ENCODE peak calls at places on chromosomes 12 and 14, in nine cellular contexts. I is breast epithelium, A is H1, S is prostate gland, Q is GM12891, F is sigmoid colon, H is esophagus muscularis mucosa, R is GM12892, J is HCT116. T is an unnamed sample.

GRCh38 chr14:55938249-55938791 is 179.9 kb upstream of the PELI2 start:
- DNase-seq in S (peak; percentile 42), J (no peak), F (peak; percentile 82), I (peak; percentile 33), Q (no peak), A (no peak), R (no peak), H (peak; percentile 57), T (no peak)

GRCh38 chr12:20154060-20154459 is 214.3 kb upstream of the PDE3A start:
- DNase-seq in I (no peak), F (no peak), J (no peak), H (no peak), A (no peak), R (no peak), S (no peak), Q (no peak), T (no peak)

GRCh38 chr12:99381992-99382391 is 265.6 kb upstream of the GARIN6 start:
- DNase-seq in I (no peak), A (no peak), J (no peak), R (no peak), F (no peak), Q (no peak), S (no peak), H (no peak), T (no peak)

GRCh38 chr12:60324746-60325145 is 728.9 kb downstream of the SLC16A7 start:
- DNase-seq in R (no peak), F (no peak), A (no peak), H (no peak), S (no peak), Q (no peak), I (no peak), J (no peak), T (no peak)

GRCh38 chr14:78835052-78835451 is 664.9 kb downstream of the NRXN3 start:
- DNase-seq in I (no peak), J (no peak), A (no peak), H (no peak), R (no peak), Q (no peak), F (no peak), S (no peak), T (no peak)

GRCh38 chr12:65607271-65607880 is 216.9 kb upstream of the HMGA2 start:
- DNase-seq in A (no peak), H (no peak), F (no peak), J (no peak), I (no peak), Q (no peak), R (no peak), S (peak; percentile 40), T (no peak)

GRCh38 chr12:54795664-54796063 is 58.7 kb upstream of the MUCL1 start:
- DNase-seq in J (no peak), S (no peak), I (no peak), R (no peak), H (no peak), Q (no peak), A (no peak), F (no peak), T (no peak)

GRCh38 chr12:86261142-86261541 is 5.0 kb upstream of the MGAT4C start:
- DNase-seq in Q (no peak), J (no peak), R (no peak), I (no peak), F (no peak), H (no peak), A (no peak), S (no peak), T (no peak)

GRCh38 chr14:92944976-92945375 is 22.0 kb downstream of the CHGA start:
- DNase-seq in F (no peak), Q (no peak), J (no peak), I (no peak), A (no peak), S (no peak), H (no peak), R (no peak), T (no peak)

GRCh38 chr12:14454098-14454907 is 88.8 kb downstream of the ATF7IP start:
- DNase-seq in F (no peak), Q (no peak), A (no peak), S (no peak), J (peak; percentile 59), H (no peak), R (peak; percentile 2), I (no peak), T (no peak)

GRCh38 chr14:60935283-60935682 is 45.6 kb downstream of the TRMT5 start:
- DNase-seq in F (no peak), J (no peak), R (no peak), H (no peak), I (no peak), Q (no peak), S (no peak), A (no peak), T (no peak)

GRCh38 chr12:44774815-44775411 is 101.2 kb downstream of the NELL2 start:
- DNase-seq in S (no peak), H (no peak), Q (peak; percentile 5), I (no peak), J (peak; percentile 15), R (peak; percentile 0), A (peak; percentile 91), F (no peak), T (peak; percentile 73)

GRCh38 chr14:67453575-67454300 is 34.8 kb downstream of the TMEM229B start:
- DNase-seq in A (no peak), Q (no peak), I (no peak), H (no peak), F (no peak), S (no peak), J (no peak), R (no peak), T (no peak)

GRCh38 chr12:92070864-92071445 is 74.7 kb downstream of the BTG1 start:
- DNase-seq in R (no peak), Q (no peak), S (no peak), I (no peak), F (no peak), H (no peak), A (no peak), J (no peak), T (no peak)

GRCh38 chr14:64702493-64703392 is 1.5 kb upstream of the PLEKHG3 start:
- DNase-seq in Q (no peak), R (no peak), F (peak; percentile 64), J (no peak), I (peak; percentile 67), S (peak; percentile 81), A (peak; percentile 88), H (no peak), T (peak; percentile 77)
- TF ChIP-seq POLR2AphosphoS5 in Q (no peak), R (no peak), F (no peak), J (peak; percentile 63), I (no peak), S (peak; percentile 79), A (no peak), H (no peak), T (no peak)

GRCh38 chr12:121135320-121135719 is 2.6 kb downstream of the P2RX7 start:
- DNase-seq in J (no peak), Q (no peak), S (no peak), I (no peak), R (no peak), F (no peak), A (no peak), H (no peak), T (no peak)

GRCh38 chr12:121131941-121132341 is 735 bp upstream of the P2RX7 start:
- DNase-seq in J (no peak), S (no peak), Q (no peak), I (no peak), R (no peak), H (no peak), F (no peak), A (no peak), T (no peak)

GRCh38 chr12:121133838-121134237 is 1.2 kb downstream of the P2RX7 start:
- DNase-seq in I (no peak), Q (no peak), H (no peak), S (no peak), F (no peak), J (no peak), R (no peak), A (no peak), T (no peak)

GRCh38 chr12:121130866-121131373 is 1.8 kb upstream of the P2RX7 start:
- DNase-seq in Q (no peak), S (no peak), H (no peak), J (no peak), F (no peak), A (no peak), I (no peak), R (no peak), T (no peak)

DNA sequence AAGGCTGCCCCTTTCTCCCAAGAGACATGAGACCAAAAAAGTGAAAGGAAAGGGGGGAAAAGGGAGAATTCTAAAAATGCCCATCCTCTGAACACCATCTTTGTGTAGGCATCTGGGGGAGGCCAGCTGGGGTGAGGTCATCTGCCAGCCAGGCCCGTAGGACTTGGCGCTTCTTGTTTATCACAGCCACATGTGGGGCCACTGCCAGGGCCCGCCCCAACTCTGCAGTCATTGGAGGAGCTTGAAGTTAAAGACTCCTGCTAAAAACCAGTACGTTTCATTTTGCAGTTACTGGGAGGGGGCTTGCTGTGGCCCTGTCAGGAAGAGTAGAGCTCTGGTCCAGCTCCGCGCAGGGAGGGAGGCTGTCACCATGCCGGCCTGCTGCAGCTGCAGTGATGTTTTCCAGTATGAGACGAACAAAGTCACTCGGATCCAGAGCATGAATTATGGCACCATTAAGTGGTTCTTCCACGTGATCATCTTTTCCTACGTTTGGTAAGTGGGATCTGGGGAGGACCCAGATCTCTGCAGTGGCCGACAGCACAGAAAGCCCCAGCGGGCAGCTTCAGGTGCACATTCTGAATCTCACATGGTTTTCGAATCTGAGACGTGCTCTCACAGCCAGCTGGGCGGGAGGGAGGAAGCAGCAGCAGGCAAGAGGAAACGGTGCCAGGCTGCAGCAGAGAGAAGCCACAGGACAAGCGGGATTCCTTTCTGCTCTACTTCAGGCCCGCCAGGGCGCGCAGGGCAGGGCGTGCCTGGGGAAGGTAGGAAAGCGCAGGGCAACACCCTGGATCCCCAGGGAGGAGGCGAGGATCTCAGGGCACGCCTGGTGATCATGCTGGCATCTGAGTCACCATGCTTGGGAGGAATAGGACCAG is at the start of gene P2RX7:
- DNase-seq in F (peak; percentile 91), S (peak; percentile 62), J (peak; percentile 56), H (peak; percentile 93), A (peak; percentile 67), I (peak; percentile 68), R (peak; percentile 48), Q (no peak), T (peak; percentile 90)
- TF ChIP-seq POLR2A in F (no peak), S (peak; percentile 38), J (no peak), H (no peak), A (no peak), I (no peak), R (no peak), Q (no peak), T (no peak)

GRCh38 chr12:109621864-109622485 is 48.4 kb downstream of the MVK start:
- DNase-seq in A (no peak), Q (no peak), H (no peak), F (no peak), J (no peak), R (no peak), S (no peak), I (no peak), T (no peak)
- TF ChIP-seq POLR2AphosphoS5 in A (no peak), Q (no peak), H (no peak), F (no peak), J (no peak), R (no peak), S (no peak), I (no peak), T (no peak)

DNA sequence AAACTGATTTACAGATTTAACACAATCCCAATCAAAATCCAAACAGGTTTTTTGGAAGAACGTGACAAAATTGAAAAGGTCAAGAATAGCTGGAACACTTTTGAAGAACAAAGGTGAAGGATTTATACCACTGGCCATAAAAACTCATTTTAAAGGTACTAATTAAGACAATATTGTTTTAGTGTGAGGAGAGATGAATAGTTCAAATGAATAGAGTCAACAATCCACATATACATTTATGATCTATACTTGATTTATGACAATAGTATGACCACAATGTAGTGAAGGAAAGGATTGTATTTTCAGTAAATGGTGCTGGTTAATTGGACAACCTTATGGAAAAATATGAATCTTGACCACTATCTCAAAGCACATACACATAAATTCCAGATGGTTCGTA is 29.3 kb downstream of the CCDC175 start:
- DNase-seq in I (no peak), R (no peak), S (no peak), F (no peak), Q (no peak), J (no peak), A (no peak), H (no peak), T (no peak)
- TF ChIP-seq POLR2A in I (no peak), R (no peak), S (no peak), F (no peak), Q (no peak), J (no peak), A (no peak), H (no peak), T (no peak)